ENCODE peak calls at places on chromosomes 12 and 14, in six cellular contexts. One of them, this sample, is unnamed.

GRCh38 chr12:27709932-27710591 is 570 bp upstream of the MRPS35 start:
- DNase-seq in astrocyte of the spinal cord: peak; percentile 72
- DNase-seq in uterus: no peak
- DNase-seq in heart right ventricle: no peak
- DNase-seq in right cardiac atrium: no peak
- DNase-seq in AG04449: peak; percentile 12
- DNase-seq in this sample: peak; percentile 29

GRCh38 chr14:35470775-35471174 is 63.2 kb upstream of the INSM2 start:
- DNase-seq in AG04449: no peak
- DNase-seq in uterus: no peak
- DNase-seq in heart right ventricle: no peak
- DNase-seq in astrocyte of the spinal cord: peak; percentile 36
- DNase-seq in right cardiac atrium: no peak
- DNase-seq in this sample: no peak

GRCh38 chr12:107929436-107929835 is 154.9 kb downstream of the ASCL4 start:
- DNase-seq in right cardiac atrium: no peak
- DNase-seq in heart right ventricle: no peak
- DNase-seq in AG04449: no peak
- DNase-seq in astrocyte of the spinal cord: peak; percentile 2
- DNase-seq in uterus: no peak
- DNase-seq in this sample: no peak

GRCh38 chr12:104285740-104286537 is 17.6 kb upstream of the EID3 start:
- DNase-seq in uterus: no peak
- DNase-seq in astrocyte of the spinal cord: peak; percentile 58
- DNase-seq in right cardiac atrium: no peak
- DNase-seq in AG04449: no peak
- DNase-seq in heart right ventricle: no peak
- DNase-seq in this sample: no peak

GRCh38 chr12:124109760-124110159 is 136.7 kb downstream of the ZNF664 start:
- DNase-seq in right cardiac atrium: no peak
- DNase-seq in heart right ventricle: no peak
- DNase-seq in uterus: no peak
- DNase-seq in astrocyte of the spinal cord: no peak
- DNase-seq in AG04449: no peak
- DNase-seq in this sample: no peak

GRCh38 chr14:76201162-76201561 is 49.4 kb downstream of the GPATCH2L start:
- DNase-seq in AG04449: peak; percentile 54
- DNase-seq in astrocyte of the spinal cord: peak; percentile 76
- DNase-seq in right cardiac atrium: no peak
- DNase-seq in uterus: no peak
- DNase-seq in heart right ventricle: no peak
- DNase-seq in this sample: peak; percentile 68

GRCh38 chr12:8917751-8918150 is 3.4 kb downstream of the PHC1 start:
- DNase-seq in AG04449: no peak
- DNase-seq in heart right ventricle: no peak
- DNase-seq in uterus: no peak
- DNase-seq in right cardiac atrium: no peak
- DNase-seq in astrocyte of the spinal cord: no peak
- DNase-seq in this sample: no peak

GRCh38 chr12:1970331-1970900 is 33.8 kb downstream of the DCP1B start:
- DNase-seq in astrocyte of the spinal cord: no peak
- DNase-seq in uterus: no peak
- DNase-seq in right cardiac atrium: no peak
- DNase-seq in heart right ventricle: no peak
- DNase-seq in AG04449: no peak
- DNase-seq in this sample: no peak

GRCh38 chr12:18101043-18101442 is 11.1 kb upstream of the RERGL start:
- DNase-seq in astrocyte of the spinal cord: no peak
- DNase-seq in right cardiac atrium: no peak
- DNase-seq in heart right ventricle: no peak
- DNase-seq in uterus: no peak
- DNase-seq in AG04449: no peak
- DNase-seq in this sample: no peak

GRCh38 chr14:86203843-86204242 is 673.9 kb downstream of the FLRT2 start:
- DNase-seq in AG04449: no peak
- DNase-seq in right cardiac atrium: no peak
- DNase-seq in heart right ventricle: no peak
- DNase-seq in astrocyte of the spinal cord: no peak
- DNase-seq in uterus: no peak
- DNase-seq in this sample: no peak

GRCh38 chr14:91806716-91807115 is 60.6 kb downstream of the TC2N start:
- DNase-seq in AG04449: no peak
- DNase-seq in uterus: no peak
- DNase-seq in astrocyte of the spinal cord: no peak
- DNase-seq in heart right ventricle: no peak
- DNase-seq in right cardiac atrium: no peak
- DNase-seq in this sample: no peak

GRCh38 chr14:39668449-39668848 is 236.2 kb upstream of the FBXO33 start:
- DNase-seq in uterus: no peak
- DNase-seq in heart right ventricle: no peak
- DNase-seq in right cardiac atrium: no peak
- DNase-seq in astrocyte of the spinal cord: no peak
- DNase-seq in AG04449: no peak
- DNase-seq in this sample: no peak

GRCh38 chr12:53539526-53539925 is 32.2 kb upstream of the NPFF start:
- DNase-seq in uterus: no peak
- DNase-seq in heart right ventricle: no peak
- DNase-seq in right cardiac atrium: no peak
- DNase-seq in AG04449: no peak
- DNase-seq in astrocyte of the spinal cord: no peak
- DNase-seq in this sample: no peak

GRCh38 chr14:39264057-39264456 is 30.3 kb downstream of the MIA2 start:
- DNase-seq in uterus: no peak
- DNase-seq in heart right ventricle: no peak
- DNase-seq in astrocyte of the spinal cord: no peak
- DNase-seq in right cardiac atrium: no peak
- DNase-seq in AG04449: no peak
- DNase-seq in this sample: no peak

GRCh38 chr12:54029529-54030441 is 1.5 kb downstream of the HOXC6 start:
- DNase-seq in right cardiac atrium: no peak
- DNase-seq in astrocyte of the spinal cord: no peak
- DNase-seq in AG04449: no peak
- DNase-seq in uterus: no peak
- DNase-seq in heart right ventricle: no peak
- DNase-seq in this sample: no peak

GRCh38 chr12:122160761-122161160 is 13.3 kb downstream of the IL31 start:
- DNase-seq in astrocyte of the spinal cord: no peak
- DNase-seq in right cardiac atrium: no peak
- DNase-seq in AG04449: no peak
- DNase-seq in uterus: no peak
- DNase-seq in heart right ventricle: no peak
- DNase-seq in this sample: no peak

GRCh38 chr14:94111276-94112095 is 950 bp downstream of the IFI27 start:
- DNase-seq in astrocyte of the spinal cord: no peak
- DNase-seq in heart right ventricle: peak; percentile 41
- DNase-seq in right cardiac atrium: peak; percentile 73
- DNase-seq in AG04449: no peak
- DNase-seq in uterus: no peak
- DNase-seq in this sample: no peak
- H3K4me3 ChIP-seq in astrocyte of the spinal cord: no peak overlapping the region
- H3K4me3 ChIP-seq in heart right ventricle: peak overlapping the region; percentile 58
- H3K4me3 ChIP-seq in right cardiac atrium: peak overlapping the region; percentile 58
- H3K4me3 ChIP-seq in AG04449: no peak overlapping the region
- H3K4me3 ChIP-seq in uterus: peak overlapping the region; percentile 26
- H3K4me3 ChIP-seq in this sample: no peak overlapping the region

DNA sequence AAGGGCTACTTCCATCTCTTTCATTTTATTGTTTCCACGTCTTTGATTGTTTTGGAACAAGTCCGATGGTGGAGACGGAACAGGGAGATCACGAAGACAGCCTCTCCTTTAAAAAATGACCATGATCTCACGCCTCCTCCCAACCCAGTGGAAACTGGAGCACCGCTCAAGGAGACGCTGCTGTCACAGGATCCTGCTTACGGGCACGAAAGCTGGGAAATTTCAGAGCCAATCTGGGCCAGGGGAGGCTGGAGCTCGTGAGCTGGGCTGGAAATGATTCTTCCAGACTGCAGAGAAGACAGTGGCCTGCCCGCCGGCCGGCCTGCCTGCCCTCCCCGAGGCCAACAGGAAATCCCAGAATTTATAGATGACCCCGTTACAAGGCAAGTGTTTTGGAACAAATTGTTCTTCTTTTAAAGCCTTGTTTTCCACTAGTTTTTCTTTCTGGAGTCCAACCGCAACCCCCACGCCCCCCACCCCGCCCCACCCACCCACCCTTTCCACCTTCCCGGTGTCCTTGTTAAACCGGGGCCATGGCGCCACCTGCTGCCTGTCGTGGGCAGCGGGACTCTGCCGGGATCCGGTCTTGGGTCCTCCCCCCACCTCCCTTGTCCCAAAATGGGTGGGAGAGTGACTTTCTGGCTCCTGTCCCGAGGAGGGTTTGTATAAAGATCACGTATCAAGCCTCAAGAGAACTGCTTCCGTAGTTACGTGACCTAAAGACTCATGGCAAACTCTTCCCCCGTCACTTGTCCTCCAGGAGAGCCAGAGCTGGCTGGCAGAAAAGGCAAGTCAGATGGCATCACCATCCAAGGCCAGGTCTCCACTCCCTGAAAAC is 40.3 kb downstream of the MAP1LC3B2 start:
- DNase-seq in astrocyte of the spinal cord: peak; percentile 81
- DNase-seq in uterus: peak; percentile 88
- DNase-seq in heart right ventricle: peak; percentile 86
- DNase-seq in AG04449: no peak
- DNase-seq in right cardiac atrium: peak; percentile 91
- DNase-seq in this sample: peak; percentile 72
- H3K4me3 ChIP-seq in astrocyte of the spinal cord: peak overlapping the region; percentile 33
- H3K4me3 ChIP-seq in uterus: peak overlapping the region; percentile 19
- H3K4me3 ChIP-seq in heart right ventricle: peak overlapping the region; percentile 30
- H3K4me3 ChIP-seq in AG04449: peak overlapping the region; percentile 36
- H3K4me3 ChIP-seq in right cardiac atrium: peak overlapping the region; percentile 16
- H3K4me3 ChIP-seq in this sample: peak overlapping the region; percentile 31

DNA sequence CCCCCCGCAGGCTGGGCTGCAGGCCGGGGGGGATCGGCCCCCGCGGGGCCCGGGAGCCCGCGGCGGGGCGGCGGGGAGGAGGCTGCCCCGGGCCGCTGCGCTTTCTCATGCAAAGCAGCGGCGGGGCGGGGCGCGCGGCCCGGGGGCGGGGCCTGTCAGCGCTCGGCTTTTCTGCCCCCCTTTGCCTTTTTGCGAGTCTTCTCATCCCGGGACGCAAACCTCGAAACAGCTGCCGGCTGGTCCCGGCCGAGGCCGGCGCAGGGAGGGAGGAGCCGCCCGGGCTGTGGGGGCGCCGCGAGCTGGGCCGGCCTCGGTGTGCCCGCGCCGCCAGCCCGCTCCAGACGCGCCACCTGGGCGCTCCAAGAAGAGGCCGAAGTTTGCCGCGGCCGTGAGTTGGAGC is at the start of gene FZD10:
- DNase-seq in AG04449: no peak
- DNase-seq in astrocyte of the spinal cord: no peak
- DNase-seq in right cardiac atrium: no peak
- DNase-seq in heart right ventricle: peak; percentile 36
- DNase-seq in uterus: peak; percentile 31
- DNase-seq in this sample: no peak
- H3K4me3 ChIP-seq in AG04449: no peak within 1 kb of the TSS
- H3K4me3 ChIP-seq in astrocyte of the spinal cord: peak within 1 kb of the TSS; percentile 2
- H3K4me3 ChIP-seq in right cardiac atrium: peak within 1 kb of the TSS; percentile 60
- H3K4me3 ChIP-seq in heart right ventricle: peak within 1 kb of the TSS; percentile 30
- H3K4me3 ChIP-seq in uterus: peak within 1 kb of the TSS; percentile 35
- H3K4me3 ChIP-seq in this sample: peak within 1 kb of the TSS; percentile 42

GRCh38 chr12:15886372-15887042 is 4.3 kb downstream of the STRAP start:
- DNase-seq in AG04449: no peak
- DNase-seq in right cardiac atrium: no peak
- DNase-seq in astrocyte of the spinal cord: peak; percentile 55
- DNase-seq in heart right ventricle: no peak
- DNase-seq in uterus: no peak
- DNase-seq in this sample: no peak
- H3K4me3 ChIP-seq in AG04449: no peak overlapping the region
- H3K4me3 ChIP-seq in right cardiac atrium: no peak overlapping the region
- H3K4me3 ChIP-seq in astrocyte of the spinal cord: no peak overlapping the region
- H3K4me3 ChIP-seq in heart right ventricle: no peak overlapping the region
- H3K4me3 ChIP-seq in uterus: no peak overlapping the region
- H3K4me3 ChIP-seq in this sample: no peak overlapping the region

DNA sequence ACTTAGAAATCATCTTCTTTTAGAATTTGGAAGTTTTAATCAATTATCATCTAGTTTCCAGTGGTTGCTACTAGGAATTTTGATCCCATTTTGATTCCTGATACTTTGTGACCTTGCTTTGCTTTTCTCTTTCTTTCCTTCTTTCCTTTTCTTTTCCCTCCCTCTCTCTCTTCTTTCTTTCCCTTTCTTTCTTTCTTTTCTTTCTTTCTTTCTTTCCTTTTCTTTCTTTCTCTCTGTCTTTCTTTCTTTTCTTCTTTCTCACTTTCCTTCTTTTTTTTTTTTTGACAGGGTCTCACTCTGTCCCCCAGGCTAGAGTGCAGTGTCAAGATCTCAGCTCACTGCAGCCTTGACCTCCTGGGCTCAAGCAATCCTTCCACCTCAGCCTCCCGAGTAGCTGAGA is 81.5 kb upstream of the OSBPL8 start:
- DNase-seq in uterus: no peak
- DNase-seq in astrocyte of the spinal cord: no peak
- DNase-seq in AG04449: no peak
- DNase-seq in right cardiac atrium: no peak
- DNase-seq in heart right ventricle: no peak
- DNase-seq in this sample: no peak
- H3K4me3 ChIP-seq in uterus: no peak overlapping the region
- H3K4me3 ChIP-seq in astrocyte of the spinal cord: no peak overlapping the region
- H3K4me3 ChIP-seq in AG04449: no peak overlapping the region
- H3K4me3 ChIP-seq in right cardiac atrium: no peak overlapping the region
- H3K4me3 ChIP-seq in heart right ventricle: no peak overlapping the region
- H3K4me3 ChIP-seq in this sample: no peak overlapping the region

GRCh38 chr12:94208433-94208921 is 60.1 kb downstream of the PLXNC1 start:
- DNase-seq in right cardiac atrium: no peak
- DNase-seq in astrocyte of the spinal cord: no peak
- DNase-seq in AG04449: no peak
- DNase-seq in uterus: no peak
- DNase-seq in heart right ventricle: no peak
- DNase-seq in this sample: peak; percentile 16
- H3K4me3 ChIP-seq in right cardiac atrium: no peak overlapping the region
- H3K4me3 ChIP-seq in astrocyte of the spinal cord: no peak overlapping the region
- H3K4me3 ChIP-seq in AG04449: no peak overlapping the region
- H3K4me3 ChIP-seq in uterus: no peak overlapping the region
- H3K4me3 ChIP-seq in heart right ventricle: no peak overlapping the region
- H3K4me3 ChIP-seq in this sample: no peak overlapping the region

DNA sequence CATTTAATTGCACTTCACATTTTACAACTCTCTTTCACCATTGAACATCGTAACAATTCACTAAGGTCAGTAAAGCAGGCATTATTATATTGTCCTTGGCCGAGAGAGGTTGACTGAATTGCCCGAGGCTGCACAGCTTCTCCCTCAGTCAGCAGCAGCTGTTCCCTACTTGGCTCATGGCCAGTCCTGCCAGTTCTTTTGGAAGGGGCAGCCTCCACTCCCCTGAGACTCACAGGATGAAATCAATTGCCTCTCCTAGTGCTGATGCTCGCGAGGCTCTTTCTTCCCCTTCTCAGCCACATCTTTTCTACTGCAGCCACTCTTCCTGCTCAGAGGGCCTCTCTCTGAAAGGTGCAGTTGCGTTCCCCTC is 79.9 kb upstream of the KCNA1 start:
- DNase-seq in uterus: no peak
- DNase-seq in astrocyte of the spinal cord: no peak
- DNase-seq in heart right ventricle: no peak
- DNase-seq in right cardiac atrium: no peak
- DNase-seq in AG04449: no peak
- DNase-seq in this sample: no peak
- H3K4me3 ChIP-seq in uterus: no peak overlapping the region
- H3K4me3 ChIP-seq in astrocyte of the spinal cord: no peak overlapping the region
- H3K4me3 ChIP-seq in heart right ventricle: no peak overlapping the region
- H3K4me3 ChIP-seq in right cardiac atrium: no peak overlapping the region
- H3K4me3 ChIP-seq in AG04449: no peak overlapping the region
- H3K4me3 ChIP-seq in this sample: no peak overlapping the region